ENCODE peak calls at places on chromosomes 5 and 9, in six cellular contexts. One of them, this sample, is unnamed.

GRCh38 chr9:117180896-117181456 is 233.9 kb downstream of the ASTN2 start:
- DNase-seq in neuronal stem cell: no peak
- DNase-seq in H9: no peak
- DNase-seq in IMR-90: no peak
- DNase-seq in trophoblast cell: peak
- DNase-seq in H1: no peak
- DNase-seq in this sample: no peak

GRCh38 chr9:113475992-113476391 is 12.5 kb downstream of the RGS3 start:
- DNase-seq in neuronal stem cell: no peak
- DNase-seq in H9: no peak
- DNase-seq in IMR-90: no peak
- DNase-seq in trophoblast cell: no peak
- DNase-seq in H1: no peak
- DNase-seq in this sample: no peak

GRCh38 chr5:146706321-146706972 is 172.1 kb downstream of the PPP2R2B start:
- DNase-seq in neuronal stem cell: no peak
- DNase-seq in H9: peak
- DNase-seq in IMR-90: no peak
- DNase-seq in trophoblast cell: peak
- DNase-seq in H1: no peak
- DNase-seq in this sample: peak

GRCh38 chr9:93675336-93676150 is 99.2 kb downstream of the PHF2 start:
- DNase-seq in neuronal stem cell: no peak
- DNase-seq in H9: peak
- DNase-seq in IMR-90: no peak
- DNase-seq in trophoblast cell: no peak
- DNase-seq in H1: no peak
- DNase-seq in this sample: no peak

GRCh38 chr5:55535199-55535905 is 588 bp upstream of the PLPP1 start:
- DNase-seq in neuronal stem cell: no peak
- DNase-seq in H9: no peak
- DNase-seq in IMR-90: peak
- DNase-seq in trophoblast cell: no peak
- DNase-seq in H1: peak
- DNase-seq in this sample: peak

GRCh38 chr9:120965344-120966004 is 38.9 kb upstream of the TRAF1 start:
- DNase-seq in neuronal stem cell: peak
- DNase-seq in H9: peak
- DNase-seq in IMR-90: no peak
- DNase-seq in trophoblast cell: no peak
- DNase-seq in H1: no peak
- DNase-seq in this sample: peak

GRCh38 chr5:102622244-102622643 is 123.4 kb upstream of the SLCO6A1 start:
- DNase-seq in neuronal stem cell: no peak
- DNase-seq in H9: no peak
- DNase-seq in IMR-90: no peak
- DNase-seq in trophoblast cell: no peak
- DNase-seq in H1: no peak
- DNase-seq in this sample: no peak

GRCh38 chr5:171436804-171437285 is 17.4 kb downstream of the FGF18 start:
- DNase-seq in neuronal stem cell: no peak
- DNase-seq in H9: no peak
- DNase-seq in IMR-90: no peak
- DNase-seq in trophoblast cell: no peak
- DNase-seq in H1: no peak
- DNase-seq in this sample: no peak

GRCh38 chr5:89504051-89504450 is 621.1 kb upstream of the MEF2C start:
- DNase-seq in neuronal stem cell: no peak
- DNase-seq in H9: no peak
- DNase-seq in IMR-90: no peak
- DNase-seq in trophoblast cell: no peak
- DNase-seq in H1: no peak
- DNase-seq in this sample: no peak

GRCh38 chr5:74233091-74233490 is 407.4 kb downstream of the ENC1 start:
- DNase-seq in neuronal stem cell: no peak
- DNase-seq in H9: no peak
- DNase-seq in IMR-90: no peak
- DNase-seq in trophoblast cell: no peak
- DNase-seq in H1: no peak
- DNase-seq in this sample: no peak

GRCh38 chr5:173663810-173664526 is 47.5 kb upstream of the BOD1 start:
- DNase-seq in neuronal stem cell: no peak
- DNase-seq in H9: no peak
- DNase-seq in IMR-90: no peak
- DNase-seq in trophoblast cell: no peak
- DNase-seq in H1: no peak
- DNase-seq in this sample: no peak

GRCh38 chr9:133121200-133122166 is at the start of gene RALGDS:
- DNase-seq in neuronal stem cell: peak
- DNase-seq in H9: peak
- DNase-seq in IMR-90: peak
- DNase-seq in trophoblast cell: peak
- DNase-seq in H1: peak
- DNase-seq in this sample: peak
- H4K8ac ChIP-seq in neuronal stem cell: peak
- H4K8ac ChIP-seq in H9: no peak
- H4K8ac ChIP-seq in IMR-90: no peak
- H4K8ac ChIP-seq in trophoblast cell: peak
- H4K8ac ChIP-seq in H1: peak
- H4K8ac ChIP-seq in this sample: no peak

GRCh38 chr9:106738109-106738508 is 124.9 kb upstream of the ZNF462 start:
- DNase-seq in neuronal stem cell: no peak
- DNase-seq in H9: no peak
- DNase-seq in IMR-90: no peak
- DNase-seq in trophoblast cell: no peak
- DNase-seq in H1: no peak
- DNase-seq in this sample: no peak
- H4K8ac ChIP-seq in neuronal stem cell: no peak
- H4K8ac ChIP-seq in H9: no peak
- H4K8ac ChIP-seq in IMR-90: no peak
- H4K8ac ChIP-seq in trophoblast cell: no peak
- H4K8ac ChIP-seq in H1: no peak
- H4K8ac ChIP-seq in this sample: no peak

DNA sequence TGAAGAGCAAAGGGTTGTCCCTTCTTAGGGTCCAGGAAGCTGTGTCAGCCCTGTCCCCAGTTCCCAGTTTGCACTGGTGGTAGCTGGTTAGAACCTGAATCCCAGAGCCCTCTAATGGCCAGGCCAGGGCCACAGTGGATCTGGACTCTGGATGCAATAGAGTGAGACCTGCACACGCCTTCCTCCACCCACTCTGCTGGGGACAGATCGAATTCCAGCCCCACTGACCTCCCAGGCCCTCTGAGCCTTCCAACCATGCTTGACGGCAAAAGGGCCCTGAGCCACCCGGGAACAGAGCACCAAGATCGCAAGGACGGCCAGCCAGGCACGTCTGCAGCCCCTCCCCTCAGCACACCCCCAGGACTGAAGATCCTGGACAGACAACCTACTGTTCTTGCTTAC is 23.7 kb downstream of the NAIF1 start:
- DNase-seq in neuronal stem cell: no peak
- DNase-seq in H9: no peak
- DNase-seq in IMR-90: no peak
- DNase-seq in trophoblast cell: no peak
- DNase-seq in H1: no peak
- DNase-seq in this sample: no peak
- H4K8ac ChIP-seq in neuronal stem cell: no peak
- H4K8ac ChIP-seq in H9: no peak
- H4K8ac ChIP-seq in IMR-90: no peak
- H4K8ac ChIP-seq in trophoblast cell: no peak
- H4K8ac ChIP-seq in H1: no peak
- H4K8ac ChIP-seq in this sample: no peak

GRCh38 chr9:91127653-91128052 is 234.1 kb downstream of the AUH start:
- DNase-seq in neuronal stem cell: no peak
- DNase-seq in H9: no peak
- DNase-seq in IMR-90: peak
- DNase-seq in trophoblast cell: no peak
- DNase-seq in H1: no peak
- DNase-seq in this sample: no peak

GRCh38 chr9:91122755-91123154 is 239.0 kb downstream of the AUH start:
- DNase-seq in neuronal stem cell: no peak
- DNase-seq in H9: no peak
- DNase-seq in IMR-90: no peak
- DNase-seq in trophoblast cell: no peak
- DNase-seq in H1: no peak
- DNase-seq in this sample: no peak

GRCh38 chr9:91131433-91131839 is 230.3 kb downstream of the AUH start:
- DNase-seq in neuronal stem cell: no peak
- DNase-seq in H9: no peak
- DNase-seq in IMR-90: peak
- DNase-seq in trophoblast cell: no peak
- DNase-seq in H1: no peak
- DNase-seq in this sample: no peak

GRCh38 chr9:91130796-91131318 is 230.9 kb downstream of the AUH start:
- DNase-seq in neuronal stem cell: no peak
- DNase-seq in H9: no peak
- DNase-seq in IMR-90: peak
- DNase-seq in trophoblast cell: no peak
- DNase-seq in H1: no peak
- DNase-seq in this sample: no peak

DNA sequence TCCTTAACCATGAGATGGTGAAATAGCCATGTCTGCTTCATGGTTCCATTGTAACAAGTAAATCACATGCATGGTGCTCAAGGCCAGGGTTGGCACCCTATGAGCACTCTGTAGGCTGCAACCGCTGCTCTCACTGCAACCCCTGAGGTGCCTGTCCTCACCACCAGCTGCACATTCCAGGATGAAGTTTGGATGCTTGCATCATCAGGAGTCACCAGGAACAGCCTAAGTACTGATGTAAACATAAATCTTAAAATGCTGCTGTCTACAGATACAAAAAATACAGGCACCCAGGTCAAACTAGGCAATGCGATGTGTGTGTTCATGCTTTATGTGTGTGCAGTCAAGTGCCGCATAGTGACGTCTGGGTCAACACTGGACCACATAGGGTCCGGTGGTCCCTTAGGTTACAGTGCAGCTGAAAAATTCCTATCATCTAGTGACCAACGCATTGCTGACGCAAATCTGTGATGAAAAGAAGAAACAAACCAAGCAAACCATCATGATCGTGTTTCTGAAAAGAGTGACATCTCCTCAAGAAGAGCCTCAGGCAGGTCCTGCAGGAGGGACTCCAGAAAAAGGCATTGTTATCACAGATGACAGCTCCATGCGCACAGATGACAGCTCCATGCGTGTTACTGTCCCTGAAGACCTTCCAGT is 234.8 kb downstream of the AUH start:
- DNase-seq in neuronal stem cell: no peak
- DNase-seq in H9: no peak
- DNase-seq in IMR-90: peak
- DNase-seq in trophoblast cell: peak
- DNase-seq in H1: no peak
- DNase-seq in this sample: no peak
- H4K8ac ChIP-seq in neuronal stem cell: no peak
- H4K8ac ChIP-seq in H9: no peak
- H4K8ac ChIP-seq in IMR-90: peak
- H4K8ac ChIP-seq in trophoblast cell: no peak
- H4K8ac ChIP-seq in H1: no peak
- H4K8ac ChIP-seq in this sample: no peak

This sample was measured in mesendoderm.